ENCODE peak calls at places on chromosomes 1 and 21, in seven cellular contexts. T, X, A, U, R, P and Z are unnamed samples.

GRCh38 chr1:6511056-6511455 is 19.6 kb upstream of the PLEKHG5 start:
- DNase-seq in X (no peak), U (no peak), P (no peak), T (no peak), R (no peak), A (no peak), Z (no peak)

GRCh38 chr1:41501581-41501980 is 17.1 kb upstream of the EDN2 start:
- DNase-seq in U (no peak), X (no peak), A (no peak), R (no peak), T (no peak), P (no peak), Z (no peak)

GRCh38 chr1:35029756-35030155 is 2.0 kb downstream of the ZMYM6 start:
- DNase-seq in A (no peak), T (no peak), U (no peak), P (no peak), X (no peak), R (peak), Z (no peak)

GRCh38 chr1:235261243-235261642 is 66.7 kb downstream of the ARID4B start:
- DNase-seq in R (no peak), P (no peak), X (no peak), U (no peak), T (no peak), A (no peak), Z (no peak)

GRCh38 chr1:211503542-211503941 is 11.6 kb upstream of the RD3 start:
- DNase-seq in R (no peak), P (no peak), X (no peak), A (no peak), T (no peak), U (no peak), Z (no peak)

GRCh38 chr1:147264158-147264768 is 21.8 kb downstream of the CHD1L start:
- DNase-seq in X (peak), T (peak), R (peak), U (peak), P (no peak), A (no peak), Z (no peak)

GRCh38 chr1:30033276-30034104 is 689.9 kb downstream of the MATN1 start:
- DNase-seq in X (no peak), R (no peak), U (no peak), T (no peak), P (no peak), A (no peak), Z (no peak)

GRCh38 chr1:228236744-228237143 is 28.9 kb downstream of the OBSCN start:
- DNase-seq in X (no peak), A (no peak), U (no peak), R (peak), T (peak), P (no peak), Z (no peak)

GRCh38 chr1:155029513-155030242 is 3.9 kb downstream of the DCST2 start:
- DNase-seq in X (no peak), T (no peak), P (no peak), A (no peak), R (no peak), U (no peak), Z (no peak)

GRCh38 chr1:158013840-158014520 is 20.5 kb downstream of the KIRREL1 start:
- DNase-seq in U (peak), P (no peak), R (no peak), T (no peak), A (no peak), X (no peak), Z (no peak)

GRCh38 chr1:228983661-228984060 is 248.4 kb downstream of the RHOU start:
- DNase-seq in X (no peak), P (no peak), A (no peak), R (no peak), U (no peak), T (no peak), Z (no peak)

GRCh38 chr1:54577612-54578011 is 29.6 kb downstream of the ACOT11 start:
- DNase-seq in X (peak), T (no peak), U (peak), R (peak), A (no peak), P (no peak), Z (no peak)

GRCh38 chr1:54238353-54239040 is 38.5 kb downstream of the MRPL37 start:
- DNase-seq in R (no peak), T (no peak), X (no peak), A (no peak), P (no peak), U (no peak), Z (no peak)

GRCh38 chr1:176670853-176671252 is 207.9 kb downstream of the PAPPA2 start:
- DNase-seq in U (no peak), X (no peak), A (no peak), R (no peak), T (no peak), P (no peak), Z (no peak)

GRCh38 chr1:11590395-11590794 is 63.8 kb downstream of the FBXO2 start:
- DNase-seq in A (no peak), R (no peak), P (no peak), T (no peak), X (no peak), U (no peak), Z (no peak)

GRCh38 chr1:9612162-9612845 is 23.6 kb downstream of the TMEM201 start:
- DNase-seq in U (no peak), A (no peak), R (no peak), X (no peak), P (no peak), T (no peak), Z (no peak)

GRCh38 chr1:155019377-155020245 is 14.0 kb downstream of the DCST2 start:
- DNase-seq in A (no peak), R (no peak), T (no peak), X (no peak), U (no peak), P (no peak), Z (no peak)

GRCh38 chr1:93878501-93878888 is 511 bp downstream of the DNTTIP2 start:
- DNase-seq in R (peak), P (no peak), T (peak), A (peak), U (peak), X (no peak), Z (no peak)

GRCh38 chr1:228211091-228211870 is 3.4 kb downstream of the OBSCN start:
- DNase-seq in R (no peak), T (no peak), P (no peak), X (no peak), U (no peak), A (no peak), Z (no peak)

GRCh38 chr1:183236158-183236725 is 50.2 kb downstream of the LAMC2 start:
- DNase-seq in U (no peak), P (no peak), A (peak), X (no peak), T (no peak), R (no peak), Z (no peak)

GRCh38 chr1:237913345-237913744 is 22.6 kb upstream of the ZP4 start:
- DNase-seq in A (no peak), T (no peak), P (no peak), R (no peak), X (no peak), U (no peak), Z (no peak)

GRCh38 chr1:160971618-160972056 is 17.0 kb upstream of the ITLN2 start:
- DNase-seq in T (no peak), X (no peak), U (no peak), A (no peak), R (no peak), P (no peak), Z (no peak)

GRCh38 chr1:207241164-207241934 is 80.1 kb upstream of the CD55 start:
- DNase-seq in X (no peak), T (no peak), U (no peak), A (no peak), R (no peak), P (no peak), Z (no peak)

GRCh38 chr1:15994590-15995351 is 9.3 kb upstream of the SRARP start:
- DNase-seq in U (peak), X (no peak), A (peak), R (peak), P (no peak), T (peak), Z (no peak)

GRCh38 chr1:67355745-67356424 is 48.2 kb downstream of the IL12RB2 start:
- DNase-seq in U (peak), X (peak), T (peak), P (no peak), R (peak), A (no peak), Z (peak)

GRCh38 chr21:35198004-35198403 is 148.9 kb upstream of the RUNX1 start:
- DNase-seq in A (no peak), X (peak), U (peak), T (peak), P (no peak), R (peak), Z (peak)

GRCh38 chr21:43318841-43319781 is 107.8 kb downstream of the SIK1 start:
- DNase-seq in A (no peak), R (peak), T (peak), P (no peak), U (peak), X (peak), Z (no peak)

GRCh38 chr21:36430841-36431240 is 45.6 kb downstream of the CHAF1B start:
- DNase-seq in P (no peak), T (no peak), A (no peak), X (no peak), U (peak), R (peak), Z (no peak)

GRCh38 chr1:25727819-25728286 is 72.1 kb upstream of the SELENON start:
- DNase-seq in T (no peak), U (no peak), A (no peak), R (no peak), X (no peak), P (no peak), Z (no peak)

GRCh38 chr1:220904861-220905260 is 25.6 kb downstream of the HLX start:
- DNase-seq in P (no peak), U (no peak), T (no peak), R (no peak), X (no peak), A (no peak), Z (no peak)

GRCh38 chr1:100358210-100358609 is 5.9 kb downstream of the CDC14A start:
- DNase-seq in U (no peak), P (no peak), R (peak), T (peak), X (no peak), A (no peak), Z (no peak)

DNA sequence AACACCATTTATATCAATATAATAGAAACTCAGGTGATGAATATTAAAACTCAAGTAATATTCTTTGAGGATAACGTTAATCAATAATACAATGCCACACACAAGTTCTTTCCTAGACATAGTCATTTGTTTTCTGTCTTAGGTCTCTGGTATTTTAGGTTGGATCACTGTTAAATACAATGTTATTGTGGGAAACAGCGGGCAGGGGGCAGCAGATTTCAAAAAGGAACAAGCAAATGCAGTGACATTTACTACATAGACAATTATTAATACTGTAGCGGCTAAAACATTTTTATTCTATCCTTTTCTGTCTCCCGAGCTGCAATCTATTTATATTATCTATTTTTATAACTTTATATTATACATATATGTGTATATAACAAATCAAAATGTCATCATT is 186.4 kb upstream of the ZNHIT6 start:
- DNase-seq in R (peak), X (peak), T (peak), P (no peak), A (peak), U (peak), Z (peak)
- TF ChIP-seq CTCF in R (peak), X (peak), T (peak), P (peak), A (peak), U (peak), Z (peak)

DNA sequence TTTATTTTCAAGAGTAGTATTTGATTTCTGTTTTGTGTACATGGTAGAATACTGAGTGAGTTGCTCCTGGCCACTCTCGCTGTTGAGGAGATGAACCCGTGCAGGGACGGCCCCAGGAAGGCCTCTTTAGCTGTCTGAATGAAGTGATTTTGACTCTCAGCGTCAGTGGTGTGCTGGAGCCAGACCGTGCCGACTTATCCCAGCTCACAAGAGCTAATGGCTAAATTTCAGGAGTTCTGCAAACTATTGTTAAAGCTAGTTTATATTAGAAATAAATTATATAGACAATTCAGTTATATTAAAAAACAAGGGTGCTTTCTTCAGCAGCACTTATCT is 111.2 kb upstream of the KIF26B start:
- DNase-seq in P (no peak), U (no peak), T (no peak), R (no peak), X (no peak), A (no peak), Z (no peak)
- TF ChIP-seq CTCF in P (no peak), U (no peak), T (no peak), R (no peak), X (no peak), A (no peak), Z (no peak)

DNA sequence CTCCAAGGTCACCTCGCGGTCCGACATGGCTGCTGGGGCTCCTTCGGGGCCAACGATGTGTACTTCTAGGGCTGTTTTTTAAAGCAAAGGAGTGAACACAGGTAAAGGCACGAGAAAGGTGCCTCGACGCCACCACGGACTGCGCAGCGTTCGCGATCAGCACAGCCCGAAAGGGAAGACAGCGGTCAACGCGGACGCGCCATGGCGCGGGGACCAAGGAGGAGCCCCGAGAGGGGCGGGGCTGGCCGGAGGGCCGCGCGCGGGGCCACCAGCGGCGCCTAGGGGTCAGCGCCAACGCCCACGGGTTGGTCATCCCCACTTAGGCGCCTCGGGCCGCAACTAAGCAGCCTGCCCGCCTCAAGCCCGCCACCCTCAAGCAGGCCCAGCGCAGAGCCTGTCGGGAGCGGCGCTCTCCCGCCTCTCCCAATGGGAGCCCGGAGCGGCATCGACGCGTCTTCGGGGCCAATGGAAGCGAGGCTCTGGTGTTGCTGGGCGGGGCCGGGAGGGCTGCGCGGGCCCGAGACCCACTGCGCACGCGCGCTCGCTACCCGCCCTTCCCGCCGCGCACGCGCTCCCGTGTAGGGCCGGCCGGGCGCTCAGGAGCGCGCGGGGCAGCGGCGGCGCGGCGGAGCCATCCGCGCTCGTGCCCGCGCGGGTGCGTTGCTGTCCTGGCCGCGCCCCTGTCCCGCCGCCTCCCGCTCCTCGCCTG is at the start of gene DIP2A:
- DNase-seq in A (peak), R (peak), P (peak), T (peak), U (peak), X (peak), Z (peak)
- TF ChIP-seq CTCF in A (no peak), R (no peak), P (peak), T (no peak), U (no peak), X (no peak), Z (no peak)

GRCh38 chr1:164771568-164772350 is 212.8 kb downstream of the PBX1 start:
- DNase-seq in A (peak), T (peak), U (peak), R (peak), X (no peak), P (no peak), Z (no peak)

GRCh38 chr1:164773146-164773545 is 214.2 kb downstream of the PBX1 start:
- DNase-seq in X (no peak), R (no peak), T (no peak), P (no peak), A (no peak), U (no peak), Z (no peak)

GRCh38 chr1:164774819-164775654 is 216.1 kb downstream of the PBX1 start:
- DNase-seq in P (no peak), A (peak), U (no peak), X (no peak), T (no peak), R (no peak), Z (no peak)

GRCh38 chr1:164772635-164773034 is 213.7 kb downstream of the PBX1 start:
- DNase-seq in U (peak), R (peak), A (no peak), T (peak), P (no peak), X (peak), Z (peak)

DNA sequence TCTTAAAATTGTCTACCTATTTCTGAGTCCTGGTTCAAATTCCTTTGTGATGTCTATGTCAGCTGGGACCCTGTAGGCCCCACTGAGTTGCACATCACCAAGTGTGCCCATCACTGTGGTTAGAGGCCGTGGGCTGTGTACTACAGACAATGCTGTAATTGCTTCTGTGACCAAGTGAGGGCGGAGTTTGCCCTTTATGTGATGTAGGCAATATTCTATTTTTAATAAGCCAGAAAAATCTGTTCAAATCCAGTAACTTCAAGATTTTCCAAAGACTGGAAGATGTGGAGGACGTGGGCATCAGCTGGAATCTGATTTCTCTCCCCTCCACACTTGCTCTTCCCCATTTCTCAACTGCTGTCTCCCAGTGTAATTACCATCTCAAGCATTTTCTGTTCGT is 215.4 kb downstream of the PBX1 start:
- DNase-seq in T (no peak), R (no peak), A (no peak), U (no peak), P (no peak), X (no peak), Z (no peak)
- TF ChIP-seq CTCF in T (peak), R (no peak), A (no peak), U (peak), P (peak), X (peak), Z (no peak)

GRCh38 chr1:21385022-21385421 is 54.9 kb upstream of the NBPF3 start:
- DNase-seq in P (no peak), T (no peak), A (no peak), R (no peak), X (no peak), U (no peak), Z (no peak)

GRCh38 chr1:21381354-21381753 is 58.6 kb upstream of the NBPF3 start:
- DNase-seq in X (no peak), P (no peak), R (no peak), U (no peak), T (no peak), A (no peak), Z (no peak)

GRCh38 chr1:21384620-21385019 is 55.3 kb upstream of the NBPF3 start:
- DNase-seq in T (no peak), U (no peak), A (no peak), X (no peak), P (no peak), R (no peak), Z (no peak)

GRCh38 chr1:21379571-21379970 is 60.4 kb upstream of the NBPF3 start:
- DNase-seq in R (no peak), P (no peak), U (no peak), T (no peak), X (no peak), A (no peak), Z (no peak)

GRCh38 chr1:21383785-21384401 is 56.0 kb upstream of the NBPF3 start:
- DNase-seq in T (no peak), P (no peak), A (no peak), X (no peak), R (no peak), U (no peak), Z (no peak)
- TF ChIP-seq CTCF in T (no peak), P (no peak), A (no peak), X (no peak), R (no peak), U (no peak), Z (no peak)

DNA sequence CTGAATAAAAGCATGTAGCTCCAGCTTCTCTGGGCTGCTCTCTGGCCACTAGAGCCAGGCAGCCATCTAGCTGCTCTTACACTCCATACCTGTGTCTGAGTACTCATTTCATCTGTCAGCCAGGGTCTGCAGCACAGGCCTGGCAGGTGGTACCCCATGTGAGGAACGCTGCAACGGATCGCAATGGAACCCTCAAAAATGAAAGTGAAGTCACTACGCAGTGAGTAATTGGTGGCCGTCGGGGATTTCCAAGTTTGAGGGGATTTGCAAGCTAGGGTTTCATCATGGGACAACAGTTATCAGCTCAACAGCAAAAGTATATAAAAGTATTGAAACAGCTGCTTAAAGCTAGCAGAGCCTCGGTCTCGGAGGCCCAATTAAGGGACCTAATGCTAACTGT is 186.7 kb downstream of the HFM1 start:
- DNase-seq in T (no peak), X (no peak), U (no peak), R (no peak), P (no peak), A (no peak), Z (no peak)
- TF ChIP-seq CTCF in T (no peak), X (no peak), U (no peak), R (no peak), P (no peak), A (no peak), Z (no peak)

DNA sequence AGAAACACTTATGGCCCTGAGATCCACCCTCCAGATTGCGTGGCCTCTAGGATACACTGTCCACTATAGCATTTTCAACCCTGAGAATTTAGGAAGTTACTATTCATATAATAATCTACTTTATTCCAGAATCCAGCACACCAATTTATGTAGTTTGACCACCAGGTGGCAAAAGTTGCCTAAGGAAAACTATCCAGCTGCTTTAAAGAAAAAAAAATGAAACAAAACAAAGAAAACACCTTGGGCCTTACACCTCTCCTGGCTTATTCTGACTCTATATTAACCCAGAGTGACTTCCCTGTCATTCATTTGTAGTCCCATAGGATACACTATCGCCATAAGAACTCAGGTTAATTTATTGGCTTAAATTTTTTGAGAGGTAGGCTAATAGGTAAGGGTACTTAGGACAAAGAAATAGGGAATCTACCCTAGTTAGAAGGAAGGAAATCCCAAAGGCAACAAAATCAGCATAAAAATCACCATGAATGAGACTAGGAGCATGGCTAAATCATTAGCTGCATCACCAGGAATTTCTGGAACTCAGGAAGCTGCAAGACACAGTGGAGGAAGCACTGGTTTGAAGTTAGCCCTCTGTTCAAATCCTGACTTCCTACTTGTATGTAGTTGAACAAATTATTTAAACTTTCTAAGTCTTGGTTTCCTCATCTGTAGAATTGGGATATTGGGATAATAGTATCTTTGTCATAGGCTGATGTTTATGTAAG is 107.5 kb downstream of the SPAG17 start:
- DNase-seq in U (peak), X (peak), P (no peak), R (peak), A (no peak), T (peak), Z (peak)
- TF ChIP-seq CTCF in U (peak), X (peak), P (peak), R (peak), A (peak), T (peak), Z (peak)